ENCODE peak calls at places on chromosomes 2 and 18, in nine cellular contexts. Z is hypothalamus, C is NCI-H1930, B is astrocyte of the cerebellum, K is NCI-H82, P is dorsolateral prefrontal cortex, U is AG08396, R is EL, M is NCI-H510A. Q is an unnamed sample.

GRCh38 chr18:48022531-48023330 is 92.3 kb upstream of the SMAD2 start:
- DNase-seq in Z (no peak), C (peak; percentile 63), B (no peak), K (peak; percentile 95), P (no peak), U (peak; percentile 70), R (peak; percentile 66), M (peak; percentile 34), Q (peak; percentile 41)

GRCh38 chr2:69902213-69902922 is 8.6 kb downstream of the SNRNP27 start:
- DNase-seq in Z (no peak), C (no peak), B (no peak), K (no peak), P (no peak), U (no peak), R (no peak), M (no peak), Q (no peak)

GRCh38 chr2:161120775-161121174 is 39.5 kb upstream of the TANK start:
- DNase-seq in Z (no peak), C (no peak), B (no peak), K (no peak), P (no peak), U (no peak), R (no peak), M (no peak), Q (no peak)

GRCh38 chr18:48866028-48866733 is 84.6 kb downstream of the SMAD7 start:
- DNase-seq in Z (peak; percentile 41), C (no peak), B (peak; percentile 38), K (peak; percentile 58), P (peak; percentile 83), U (peak; percentile 82), R (peak; percentile 57), M (peak; percentile 76), Q (peak; percentile 58)

GRCh38 chr2:217451634-217452033 is 551.2 kb downstream of the TNS1 start:
- DNase-seq in Z (no peak), C (no peak), B (no peak), K (no peak), P (no peak), U (peak; percentile 41), R (peak; percentile 69), M (no peak), Q (no peak)

GRCh38 chr2:221461911-221462310 is 110.2 kb downstream of the EPHA4 start:
- DNase-seq in Z (no peak), C (no peak), B (no peak), K (no peak), P (no peak), U (no peak), R (peak; percentile 65), M (no peak), Q (no peak)

GRCh38 chr2:53379547-53379946 is 388.1 kb upstream of the CHAC2 start:
- DNase-seq in Z (no peak), C (no peak), B (no peak), K (no peak), P (no peak), U (no peak), R (no peak), M (no peak), Q (no peak)

GRCh38 chr2:227608469-227609338 is 5.9 kb downstream of the SCYGR3 start:
- DNase-seq in Z (no peak), C (no peak), B (no peak), K (no peak), P (no peak), U (no peak), R (no peak), M (peak; percentile 57), Q (no peak)

GRCh38 chr2:136057023-136057801 is 60.7 kb downstream of the CXCR4 start:
- DNase-seq in Z (no peak), C (no peak), B (no peak), K (no peak), P (no peak), U (no peak), R (no peak), M (no peak), Q (no peak)

GRCh38 chr18:39647627-39648502 is 2082.3 kb upstream of the CELF4 start:
- DNase-seq in Z (no peak), C (no peak), B (peak; percentile 89), K (peak; percentile 44), P (no peak), U (peak; percentile 27), R (peak; percentile 70), M (peak; percentile 30), Q (no peak)

GRCh38 chr2:55144922-55145820 is 86.9 kb downstream of the CLHC1 start:
- DNase-seq in Z (no peak), C (no peak), B (no peak), K (no peak), P (no peak), U (no peak), R (no peak), M (no peak), Q (no peak)

GRCh38 chr2:26646986-26647672 is 6.0 kb upstream of the CIB4 start:
- DNase-seq in Z (no peak), C (no peak), B (no peak), K (no peak), P (no peak), U (no peak), R (no peak), M (no peak), Q (no peak)

GRCh38 chr2:102520801-102521200 is 47.8 kb downstream of the SLC9A4 start:
- DNase-seq in Z (no peak), C (no peak), B (no peak), K (no peak), P (no peak), U (no peak), R (no peak), M (no peak), Q (no peak)

GRCh38 chr2:41922177-41922576 is 125.6 kb upstream of the PKDCC start:
- DNase-seq in Z (no peak), C (no peak), B (no peak), K (peak; percentile 7), P (no peak), U (no peak), R (peak; percentile 58), M (no peak), Q (no peak)

GRCh38 chr2:37573406-37573805 is 98.0 kb downstream of the CDC42EP3 start:
- DNase-seq in Z (no peak), C (no peak), B (no peak), K (no peak), P (no peak), U (no peak), R (peak; percentile 69), M (no peak), Q (no peak)

GRCh38 chr2:225994748-225995405 is 595.4 kb downstream of the NYAP2 start:
- DNase-seq in Z (no peak), C (no peak), B (no peak), K (no peak), P (no peak), U (peak; percentile 12), R (peak; percentile 73), M (no peak), Q (no peak)

GRCh38 chr2:101442042-101442666 is 32.8 kb downstream of the RFX8 start:
- DNase-seq in Z (no peak), C (no peak), B (peak; percentile 68), K (no peak), P (no peak), U (no peak), R (peak; percentile 67), M (no peak), Q (no peak)

GRCh38 chr18:64409511-64409910 is 260.6 kb upstream of the LINC00305 start:
- DNase-seq in Z (no peak), C (no peak), B (peak; percentile 11), K (peak; percentile 38), P (no peak), U (no peak), R (no peak), M (no peak), Q (no peak)

GRCh38 chr2:200705305-200705985 is 106.3 kb upstream of the BZW1 start:
- DNase-seq in Z (no peak), C (no peak), B (no peak), K (peak; percentile 56), P (no peak), U (peak; percentile 28), R (peak; percentile 30), M (no peak), Q (no peak)

GRCh38 chr2:239081622-239082021 is 233.7 kb downstream of the TWIST2 start:
- DNase-seq in Z (no peak), C (no peak), B (no peak), K (no peak), P (no peak), U (no peak), R (no peak), M (no peak), Q (no peak)

GRCh38 chr18:24089626-24090337 is 49.1 kb upstream of the CABYR start:
- DNase-seq in Z (no peak), C (no peak), B (no peak), K (peak; percentile 93), P (no peak), U (no peak), R (no peak), M (no peak), Q (no peak)

GRCh38 chr2:139353874-139354273 is 573.7 kb upstream of the NXPH2 start:
- DNase-seq in Z (no peak), C (no peak), B (no peak), K (peak; percentile 52), P (no peak), U (no peak), R (no peak), M (no peak), Q (no peak)

GRCh38 chr2:121776885-121777698 is 21.6 kb downstream of the TSN start:
- DNase-seq in Z (no peak), C (no peak), B (no peak), K (peak; percentile 51), P (no peak), U (no peak), R (no peak), M (no peak), Q (no peak)

GRCh38 chr18:3458952-3459853 is 9.2 kb downstream of the TGIF1 start:
- DNase-seq in Z (no peak), C (no peak), B (no peak), K (no peak), P (no peak), U (no peak), R (peak; percentile 47), M (no peak), Q (no peak)

GRCh38 chr2:37875332-37875976 is 49.6 kb upstream of the RMDN2 start:
- DNase-seq in Z (no peak), C (no peak), B (no peak), K (no peak), P (no peak), U (no peak), R (no peak), M (no peak), Q (peak; percentile 27)

GRCh38 chr2:184597571-184597980 is 753 bp upstream of the ZNF804A start:
- DNase-seq in Z (no peak), C (no peak), B (peak; percentile 42), K (peak; percentile 71), P (no peak), U (peak; percentile 52), R (peak; percentile 35), M (no peak), Q (no peak)

GRCh38 chr2:205746408-205746785 is 64.1 kb downstream of the NRP2 start:
- DNase-seq in Z (peak; percentile 15), C (no peak), B (no peak), K (no peak), P (no peak), U (no peak), R (no peak), M (no peak), Q (no peak)

GRCh38 chr2:206989306-206989705 is 50.0 kb downstream of the CPO start:
- DNase-seq in Z (no peak), C (no peak), B (no peak), K (peak; percentile 77), P (no peak), U (peak; percentile 44), R (peak; percentile 22), M (no peak), Q (no peak)

GRCh38 chr2:127634066-127634617 is 11.8 kb upstream of the GPR17 start:
- DNase-seq in Z (no peak), C (no peak), B (no peak), K (no peak), P (no peak), U (no peak), R (no peak), M (no peak), Q (no peak)

GRCh38 chr2:176269319-176270099 is at the start of gene MTX2:
- DNase-seq in Z (peak; percentile 50), C (peak; percentile 90), B (no peak), K (peak; percentile 92), P (peak; percentile 53), U (peak; percentile 83), R (peak; percentile 73), M (peak; percentile 80), Q (peak; percentile 78)

GRCh38 chr2:100321181-100321880 is 970 bp downstream of the LONRF2 start:
- DNase-seq in Z (no peak), C (peak; percentile 38), B (no peak), K (no peak), P (no peak), U (peak; percentile 33), R (peak; percentile 12), M (peak; percentile 52), Q (peak; percentile 31)